ENCODE peak calls at places on chromosomes 7 and 10, in eight cellular contexts. P is lower leg skin, X is A549, Z is iPS-NIHi11, I is fibroblast of lung, W is NCI-H345, T is AG10803, Q is nephron progenitor cell. G is an unnamed sample.

GRCh38 chr7:155296788-155297516 is 726 bp upstream of the INSIG1 start:
- DNase-seq in Q (peak), P (peak), W (peak), I (peak), X (peak), T (peak), Z (peak), G (peak)

GRCh38 chr7:117062300-117062699 is 109.0 kb downstream of the ST7 start:
- DNase-seq in I (peak), T (no peak), Q (no peak), W (no peak), X (no peak), P (no peak), Z (no peak), G (no peak)

GRCh38 chr7:73844848-73845460 is 2.6 kb upstream of the METTL27 start:
- DNase-seq in Z (no peak), I (peak), Q (no peak), T (peak), P (no peak), W (no peak), X (no peak), G (no peak)

GRCh38 chr10:22133640-22134624 is 83.9 kb downstream of the EBLN1 start:
- DNase-seq in I (no peak), T (no peak), X (no peak), Z (no peak), P (no peak), Q (no peak), W (no peak), G (no peak)

GRCh38 chr10:116602648-116603400 is 12.1 kb downstream of the PNLIPRP1 start:
- DNase-seq in I (no peak), P (no peak), X (no peak), Z (no peak), Q (no peak), T (no peak), W (peak), G (no peak)

GRCh38 chr10:35640951-35641429 is 1.1 kb downstream of the FZD8 start:
- DNase-seq in Z (peak), X (peak), Q (peak), T (peak), W (peak), I (peak), P (peak), G (peak)

GRCh38 chr10:113135025-113135424 is 185.0 kb downstream of the TCF7L2 start:
- DNase-seq in I (no peak), W (no peak), T (no peak), P (no peak), X (no peak), Z (peak), Q (no peak), G (no peak)

GRCh38 chr10:122243560-122243959 is 27.5 kb upstream of the BTBD16 start:
- DNase-seq in Z (no peak), Q (no peak), P (no peak), W (no peak), X (no peak), T (peak), I (no peak), G (no peak)

GRCh38 chr7:156234666-156235494 is 405.7 kb upstream of the RNF32 start:
- DNase-seq in I (no peak), Q (no peak), Z (no peak), X (no peak), P (no peak), T (no peak), W (no peak), G (no peak)

GRCh38 chr10:782751-783648 is 93.5 kb upstream of the DIP2C start:
- DNase-seq in X (no peak), Z (no peak), I (no peak), T (no peak), Q (no peak), P (peak), W (no peak), G (no peak)

GRCh38 chr10:8069627-8070026 is 15.1 kb downstream of the GATA3 start:
- DNase-seq in Q (no peak), X (no peak), T (peak), W (no peak), P (no peak), Z (no peak), I (peak), G (no peak)

GRCh38 chr10:86536294-86536861 is 14.8 kb upstream of the WAPL start:
- DNase-seq in P (no peak), X (no peak), W (no peak), I (no peak), T (no peak), Z (peak), Q (no peak), G (no peak)

GRCh38 chr10:122140941-122141623 is 130.0 kb upstream of the BTBD16 start:
- DNase-seq in Z (no peak), T (peak), P (peak), X (peak), W (no peak), Q (no peak), I (peak), G (no peak)

GRCh38 chr7:82345886-82346285 is 97.7 kb downstream of the CACNA2D1 start:
- DNase-seq in W (no peak), T (peak), P (no peak), Q (no peak), X (no peak), I (no peak), Z (no peak), G (no peak)

GRCh38 chr7:39336457-39336856 is 229.7 kb upstream of the YAE1 start:
- DNase-seq in P (no peak), Z (no peak), W (no peak), T (no peak), Q (no peak), X (no peak), I (peak), G (no peak)

GRCh38 chr7:77799078-77799964 is 748 bp downstream of the PHTF2 start:
- DNase-seq in T (peak), X (peak), I (peak), Z (peak), Q (peak), W (peak), P (peak), G (peak)

GRCh38 chr10:1966698-1967097 is 229.4 kb upstream of the ADARB2 start:
- DNase-seq in X (no peak), P (no peak), T (no peak), Q (no peak), Z (no peak), I (no peak), W (no peak), G (no peak)

GRCh38 chr7:140604760-140605159 is 35.9 kb downstream of the DENND2A start:
- DNase-seq in Z (no peak), I (peak), X (no peak), Q (no peak), T (peak), P (no peak), W (no peak), G (no peak)

GRCh38 chr7:32150039-32150438 is 79.8 kb upstream of the PDE1C start:
- DNase-seq in W (no peak), Z (no peak), I (no peak), X (no peak), P (no peak), Q (no peak), T (no peak), G (no peak)

GRCh38 chr10:986881-987634 is 1.2 kb upstream of the GTPBP4 start:
- DNase-seq in Q (no peak), Z (no peak), T (peak), X (no peak), I (peak), W (no peak), P (no peak), G (no peak)

GRCh38 chr10:86293323-86293840 is 73.2 kb downstream of the GRID1 start:
- DNase-seq in Q (no peak), X (no peak), P (no peak), I (no peak), T (no peak), W (no peak), Z (peak), G (no peak)

GRCh38 chr10:131722121-131722520 is 178.7 kb upstream of the PPP2R2D start:
- DNase-seq in P (no peak), Q (no peak), W (no peak), Z (no peak), X (no peak), T (no peak), I (no peak), G (no peak)

GRCh38 chr7:46949270-46949931 is 632.5 kb downstream of the TNS3 start:
- DNase-seq in I (no peak), X (no peak), W (no peak), P (no peak), T (no peak), Q (no peak), Z (no peak), G (no peak)

GRCh38 chr10:126063353-126063791 is 167.0 kb downstream of the FANK1 start:
- DNase-seq in T (peak), Q (no peak), P (no peak), I (peak), X (no peak), Z (no peak), W (no peak), G (no peak)

GRCh38 chr7:122305475-122306319 is 1.1 kb upstream of the FEZF1 start:
- DNase-seq in T (no peak), P (no peak), I (no peak), Z (peak), Q (peak), X (no peak), W (peak), G (peak)

GRCh38 chr7:144842377-144842851 is 6.6 kb upstream of the TPK1 start:
- DNase-seq in Z (peak), P (peak), T (no peak), W (no peak), I (no peak), Q (no peak), X (no peak), G (no peak)

GRCh38 chr7:24290004-24290641 is 6.1 kb downstream of the NPY start:
- DNase-seq in X (peak), P (no peak), W (peak), I (peak), Q (peak), Z (peak), T (peak), G (peak)

GRCh38 chr10:67015225-67015624 is 89.4 kb downstream of the LRRTM3 start:
- DNase-seq in I (no peak), P (no peak), Z (no peak), T (no peak), W (no peak), Q (no peak), X (no peak), G (no peak)

GRCh38 chr7:24283900-24284698 is at the start of gene NPY:
- DNase-seq in X (no peak), W (peak), I (peak), Q (peak), Z (peak), T (no peak), P (no peak), G (no peak)

GRCh38 chr10:119198438-119198837 is 8.9 kb upstream of the GRK5 start:
- DNase-seq in P (no peak), Q (peak), I (no peak), W (no peak), X (peak), Z (no peak), T (no peak), G (no peak)

GRCh38 chr10:72351479-72351878 is 3.2 kb downstream of the DNAJB12 start:
- DNase-seq in X (no peak), I (no peak), T (no peak), Z (no peak), P (no peak), W (no peak), Q (no peak), G (no peak)

GRCh38 chr7:517848-518629 is 1.6 kb downstream of the PDGFA start:
- DNase-seq in I (peak), W (peak), Z (no peak), X (peak), Q (peak), P (peak), T (peak), G (no peak)